ENCODE peak calls at places on chromosome 14, in ten cellular contexts. P is activated CD4-positive, alpha-beta T cell treated with anti-CD3 and anti-CD28 coated beads, Interleukin-2, amount 10 ng/mL, durations not matched to agents 7 days and 5 days; U is occipital lobe; L is mucosa of gallbladder; J is cardiac fibroblast; C is dorsolateral prefrontal cortex; Z is ELF-1; N is colonic mucosa; W is OCI-LY7; D is EH. K is an unnamed sample.
A peak's percentile ranks its signal among the peaks of the same experiment; 100 is the strongest.

GRCh38 chr14:74858022-74858421 is 17.9 kb downstream of the PROX2 start:
- DNase-seq in P (no peak), U (no peak), L (no peak), J (no peak), C (no peak), Z (no peak), N (no peak), W (no peak), D (peak; percentile 43), K (no peak)

GRCh38 chr14:99821519-99822165 is 28.4 kb downstream of the EML1 start:
- DNase-seq in P (peak; percentile 16), U (no peak), L (no peak), J (peak; percentile 9), C (no peak), Z (no peak), N (no peak), W (no peak), D (peak; percentile 93), K (no peak)

GRCh38 chr14:20184181-20184580 is 6.5 kb upstream of the OR11G2 start:
- DNase-seq in P (no peak), U (no peak), L (no peak), J (no peak), C (no peak), Z (no peak), N (no peak), W (no peak), D (no peak), K (no peak)

GRCh38 chr14:59482120-59482434 is 2.1 kb downstream of the L3HYPDH start:
- DNase-seq in P (no peak), U (no peak), L (no peak), J (no peak), C (no peak), Z (no peak), N (no peak), W (no peak), D (no peak), K (no peak)

GRCh38 chr14:96351986-96352385 is 11.2 kb downstream of the ATG2B start:
- DNase-seq in P (no peak), U (no peak), L (no peak), J (peak; percentile 18), C (no peak), Z (no peak), N (no peak), W (no peak), D (peak; percentile 15), K (no peak)

GRCh38 chr14:44945264-44945663 is 16.5 kb downstream of the KLHL28 start:
- DNase-seq in P (no peak), U (no peak), L (no peak), J (peak; percentile 47), C (no peak), Z (no peak), N (no peak), W (no peak), D (peak; percentile 72), K (no peak)

GRCh38 chr14:74618078-74618952 is 6.3 kb upstream of the LTBP2 start:
- DNase-seq in P (peak; percentile 63), U (no peak), L (peak; percentile 66), J (peak; percentile 86), C (no peak), Z (no peak), N (peak; percentile 61), W (peak; percentile 53), D (peak; percentile 77), K (peak; percentile 92)

GRCh38 chr14:30982583-30982982 is 42.9 kb upstream of the AP4S1 start:
- DNase-seq in P (no peak), U (no peak), L (no peak), J (no peak), C (no peak), Z (no peak), N (no peak), W (peak; percentile 56), D (no peak), K (peak; percentile 31)

GRCh38 chr14:53929871-53930685 is 26.5 kb downstream of the BMP4 start:
- DNase-seq in P (peak; percentile 35), U (no peak), L (no peak), J (no peak), C (no peak), Z (peak; percentile 68), N (peak; percentile 59), W (peak; percentile 50), D (peak; percentile 49), K (no peak)

GRCh38 chr14:37608649-37609048 is 13.2 kb downstream of the TTC6 start:
- DNase-seq in P (no peak), U (no peak), L (no peak), J (no peak), C (no peak), Z (no peak), N (no peak), W (no peak), D (no peak), K (no peak)

GRCh38 chr14:82595466-82595865 is 1061.8 kb upstream of the SEL1L start:
- DNase-seq in P (no peak), U (no peak), L (no peak), J (no peak), C (no peak), Z (no peak), N (no peak), W (no peak), D (no peak), K (no peak)

GRCh38 chr14:99430491-99430890 is 50.2 kb downstream of the SETD3 start:
- DNase-seq in P (peak; percentile 18), U (no peak), L (peak; percentile 46), J (peak; percentile 11), C (no peak), Z (no peak), N (no peak), W (peak; percentile 76), D (peak; percentile 5), K (no peak)

GRCh38 chr14:102510616-102511520 is 1.3 kb upstream of the ANKRD9 start:
- DNase-seq in P (peak; percentile 32), U (no peak), L (peak; percentile 42), J (no peak), C (no peak), Z (peak; percentile 94), N (peak; percentile 94), W (peak; percentile 43), D (no peak), K (no peak)

GRCh38 chr14:44961730-44962572 is at the start of the genes KLHL28 and TOGARAM1:
- DNase-seq in P (peak; percentile 98), U (peak; percentile 99), L (peak; percentile 100), J (peak; percentile 100), C (peak; percentile 99), Z (peak; percentile 99), N (peak; percentile 99), W (peak; percentile 99), D (peak; percentile 100), K (peak; percentile 100)

GRCh38 chr14:31122098-31122611 is 85.4 kb downstream of the HECTD1 start:
- DNase-seq in P (no peak), U (no peak), L (no peak), J (peak; percentile 25), C (no peak), Z (no peak), N (no peak), W (no peak), D (peak; percentile 6), K (no peak)

GRCh38 chr14:97367278-97367677 is 570.1 kb downstream of the VRK1 start:
- DNase-seq in P (no peak), U (no peak), L (no peak), J (no peak), C (no peak), Z (no peak), N (no peak), W (no peak), D (no peak), K (no peak)

GRCh38 chr14:99755068-99755405 is 38.2 kb upstream of the EML1 start:
- DNase-seq in P (no peak), U (no peak), L (no peak), J (no peak), C (no peak), Z (no peak), N (no peak), W (no peak), D (no peak), K (no peak)

GRCh38 chr14:68518910-68519686 is 273.8 kb downstream of the ZFP36L1 start:
- DNase-seq in P (no peak), U (no peak), L (peak; percentile 68), J (peak; percentile 38), C (no peak), Z (no peak), N (no peak), W (no peak), D (no peak), K (no peak)

GRCh38 chr14:61569783-61570182 is 125.5 kb upstream of the HIF1A start:
- DNase-seq in P (peak; percentile 59), U (no peak), L (no peak), J (peak; percentile 98), C (no peak), Z (no peak), N (no peak), W (peak; percentile 35), D (peak; percentile 82), K (peak; percentile 62)

GRCh38 chr14:53249059-53249458 is 95.9 kb upstream of the DDHD1 start:
- DNase-seq in P (no peak), U (no peak), L (no peak), J (peak; percentile 20), C (no peak), Z (no peak), N (no peak), W (no peak), D (no peak), K (no peak)

GRCh38 chr14:81450100-81450531 is 50.0 kb upstream of the STON2 start:
- DNase-seq in P (no peak), U (no peak), L (no peak), J (peak; percentile 58), C (no peak), Z (peak; percentile 85), N (no peak), W (no peak), D (no peak), K (no peak)

GRCh38 chr14:69153848-69154208 is 909 bp upstream of the DCAF5 start:
- DNase-seq in P (no peak), U (no peak), L (no peak), J (peak; percentile 42), C (no peak), Z (no peak), N (peak; percentile 39), W (peak; percentile 39), D (peak; percentile 30), K (peak; percentile 25)

GRCh38 chr14:22915886-22916521 is 2.9 kb downstream of the RBM23 start:
- DNase-seq in P (no peak), U (no peak), L (no peak), J (peak; percentile 55), C (no peak), Z (no peak), N (no peak), W (no peak), D (no peak), K (no peak)

GRCh38 chr14:70753518-70753953 is 55.8 kb downstream of the MAP3K9 start:
- DNase-seq in P (no peak), U (no peak), L (no peak), J (no peak), C (no peak), Z (peak; percentile 21), N (peak; percentile 46), W (no peak), D (no peak), K (no peak)

GRCh38 chr14:100828448-100828834 is 2.5 kb downstream of the MEG3 start:
- DNase-seq in P (no peak), U (no peak), L (no peak), J (no peak), C (no peak), Z (peak; percentile 75), N (no peak), W (no peak), D (no peak), K (no peak)

GRCh38 chr14:55383039-55383438 is 28.6 kb downstream of the ATG14 start:
- DNase-seq in P (no peak), U (no peak), L (no peak), J (no peak), C (no peak), Z (no peak), N (no peak), W (no peak), D (peak; percentile 61), K (no peak)

K was measured in Kasumi-1.